ENCODE peak calls at places on chromosomes 12 and 14, in four cellular contexts. One of them, this sample, is unnamed.

GRCh38 chr12:109944975-109945374 is 44.9 kb downstream of the TCHP start:
- DNase-seq in kidney glomerular epithelial cell: no peak
- DNase-seq in CD4-positive, CD25-positive, alpha-beta regulatory T cell: no peak
- DNase-seq in head of caudate nucleus: peak; percentile 58
- DNase-seq in this sample: no peak

GRCh38 chr12:132718644-132719043 is 8.0 kb downstream of the PGAM5 start:
- DNase-seq in head of caudate nucleus: no peak
- DNase-seq in CD4-positive, CD25-positive, alpha-beta regulatory T cell: no peak
- DNase-seq in kidney glomerular epithelial cell: no peak
- DNase-seq in this sample: no peak

GRCh38 chr14:96215845-96216244 is 11.2 kb downstream of the BDKRB2 start:
- DNase-seq in CD4-positive, CD25-positive, alpha-beta regulatory T cell: no peak
- DNase-seq in kidney glomerular epithelial cell: no peak
- DNase-seq in head of caudate nucleus: no peak
- DNase-seq in this sample: no peak

GRCh38 chr12:132333766-132334165 is 4.4 kb upstream of the GALNT9 start:
- DNase-seq in kidney glomerular epithelial cell: no peak
- DNase-seq in head of caudate nucleus: no peak
- DNase-seq in CD4-positive, CD25-positive, alpha-beta regulatory T cell: no peak
- DNase-seq in this sample: no peak

GRCh38 chr14:38207830-38208815 is at the start of gene SSTR1:
- DNase-seq in CD4-positive, CD25-positive, alpha-beta regulatory T cell: no peak
- DNase-seq in kidney glomerular epithelial cell: no peak
- DNase-seq in head of caudate nucleus: peak; percentile 24
- DNase-seq in this sample: peak; percentile 31

GRCh38 chr14:88829188-88829587 is 4.7 kb downstream of the TTC8 start:
- DNase-seq in kidney glomerular epithelial cell: no peak
- DNase-seq in head of caudate nucleus: no peak
- DNase-seq in CD4-positive, CD25-positive, alpha-beta regulatory T cell: no peak
- DNase-seq in this sample: no peak

GRCh38 chr14:22666203-22666893 is 22.2 kb upstream of the OR6J1 start:
- DNase-seq in CD4-positive, CD25-positive, alpha-beta regulatory T cell: no peak
- DNase-seq in head of caudate nucleus: no peak
- DNase-seq in kidney glomerular epithelial cell: no peak
- DNase-seq in this sample: no peak

GRCh38 chr14:80504781-80505180 is 293.5 kb upstream of the DIO2 start:
- DNase-seq in head of caudate nucleus: no peak
- DNase-seq in CD4-positive, CD25-positive, alpha-beta regulatory T cell: no peak
- DNase-seq in kidney glomerular epithelial cell: no peak
- DNase-seq in this sample: no peak

GRCh38 chr14:23085458-23085857 is 9.5 kb downstream of the ACIN1 start:
- DNase-seq in CD4-positive, CD25-positive, alpha-beta regulatory T cell: no peak
- DNase-seq in head of caudate nucleus: no peak
- DNase-seq in kidney glomerular epithelial cell: no peak
- DNase-seq in this sample: peak; percentile 20

GRCh38 chr14:76984297-76984696 is 44.2 kb downstream of the IRF2BPL start:
- DNase-seq in head of caudate nucleus: no peak
- DNase-seq in CD4-positive, CD25-positive, alpha-beta regulatory T cell: no peak
- DNase-seq in kidney glomerular epithelial cell: no peak
- DNase-seq in this sample: no peak

GRCh38 chr12:132460571-132460970 is 29.4 kb upstream of the FBRSL1 start:
- DNase-seq in kidney glomerular epithelial cell: no peak
- DNase-seq in head of caudate nucleus: no peak
- DNase-seq in CD4-positive, CD25-positive, alpha-beta regulatory T cell: no peak
- DNase-seq in this sample: no peak

GRCh38 chr12:116492703-116493324 is 66.4 kb upstream of the MAP1LC3B2 start:
- DNase-seq in head of caudate nucleus: no peak
- DNase-seq in CD4-positive, CD25-positive, alpha-beta regulatory T cell: no peak
- DNase-seq in kidney glomerular epithelial cell: peak; percentile 67
- DNase-seq in this sample: peak; percentile 29

GRCh38 chr12:122051231-122051876 is 27.2 kb upstream of the MLXIP start:
- DNase-seq in kidney glomerular epithelial cell: no peak
- DNase-seq in head of caudate nucleus: no peak
- DNase-seq in CD4-positive, CD25-positive, alpha-beta regulatory T cell: no peak
- DNase-seq in this sample: no peak

GRCh38 chr12:126668538-126668937 is 1598.4 kb upstream of the TMEM132C start:
- DNase-seq in CD4-positive, CD25-positive, alpha-beta regulatory T cell: no peak
- DNase-seq in head of caudate nucleus: no peak
- DNase-seq in kidney glomerular epithelial cell: no peak
- DNase-seq in this sample: peak; percentile 43

GRCh38 chr14:41280745-41281144 is 325.9 kb upstream of the LRFN5 start:
- DNase-seq in CD4-positive, CD25-positive, alpha-beta regulatory T cell: no peak
- DNase-seq in head of caudate nucleus: no peak
- DNase-seq in kidney glomerular epithelial cell: peak; percentile 1
- DNase-seq in this sample: no peak

GRCh38 chr12:78871566-78871965 is 7.0 kb downstream of the SYT1 start:
- DNase-seq in CD4-positive, CD25-positive, alpha-beta regulatory T cell: no peak
- DNase-seq in head of caudate nucleus: no peak
- DNase-seq in kidney glomerular epithelial cell: no peak
- DNase-seq in this sample: no peak

GRCh38 chr14:36009643-36010042 is 166.9 kb downstream of the PTCSC3 start:
- DNase-seq in CD4-positive, CD25-positive, alpha-beta regulatory T cell: no peak
- DNase-seq in kidney glomerular epithelial cell: no peak
- DNase-seq in head of caudate nucleus: no peak
- DNase-seq in this sample: no peak

GRCh38 chr14:89276424-89276975 is 140.5 kb downstream of the FOXN3 start:
- DNase-seq in CD4-positive, CD25-positive, alpha-beta regulatory T cell: peak; percentile 62
- DNase-seq in kidney glomerular epithelial cell: no peak
- DNase-seq in head of caudate nucleus: no peak
- DNase-seq in this sample: no peak

GRCh38 chr12:913919-914718 is 35.4 kb downstream of the RAD52 start:
- DNase-seq in CD4-positive, CD25-positive, alpha-beta regulatory T cell: no peak
- DNase-seq in kidney glomerular epithelial cell: peak; percentile 96
- DNase-seq in head of caudate nucleus: no peak
- DNase-seq in this sample: peak; percentile 40

GRCh38 chr14:72559669-72560068 is 334.2 kb downstream of the DPF3 start:
- DNase-seq in kidney glomerular epithelial cell: no peak
- DNase-seq in CD4-positive, CD25-positive, alpha-beta regulatory T cell: no peak
- DNase-seq in head of caudate nucleus: no peak
- DNase-seq in this sample: no peak

GRCh38 chr12:94289551-94290312 is 141.4 kb downstream of the PLXNC1 start:
- DNase-seq in kidney glomerular epithelial cell: no peak
- DNase-seq in head of caudate nucleus: no peak
- DNase-seq in CD4-positive, CD25-positive, alpha-beta regulatory T cell: no peak
- DNase-seq in this sample: peak; percentile 75

GRCh38 chr12:32444895-32445294 is 45.5 kb downstream of the FGD4 start:
- DNase-seq in kidney glomerular epithelial cell: peak; percentile 93
- DNase-seq in head of caudate nucleus: no peak
- DNase-seq in CD4-positive, CD25-positive, alpha-beta regulatory T cell: no peak
- DNase-seq in this sample: peak; percentile 16

GRCh38 chr14:76640923-76641395 is 120.3 kb upstream of the VASH1 start:
- DNase-seq in head of caudate nucleus: no peak
- DNase-seq in CD4-positive, CD25-positive, alpha-beta regulatory T cell: no peak
- DNase-seq in kidney glomerular epithelial cell: no peak
- DNase-seq in this sample: no peak

GRCh38 chr12:33093534-33093933 is 197.0 kb upstream of the PKP2 start:
- DNase-seq in CD4-positive, CD25-positive, alpha-beta regulatory T cell: no peak
- DNase-seq in kidney glomerular epithelial cell: no peak
- DNase-seq in head of caudate nucleus: no peak
- DNase-seq in this sample: no peak

This sample was measured in GM03348.